ENCODE peak calls at places on chromosome 14, in four cellular contexts. H, R, A and D are unnamed samples.

GRCh38 chr14:72599579-72600470 is 294.1 kb downstream of the DPF3 start:
- DNase-seq in H (no peak), R (no peak), A (no peak), D (no peak)

GRCh38 chr14:51396222-51396815 is 156.3 kb downstream of the TMX1 start:
- DNase-seq in H (peak; percentile 38), R (peak; percentile 63), A (peak; percentile 99), D (no peak)

GRCh38 chr14:22497671-22498093 is 91.3 kb downstream of the DAD1 start:
- DNase-seq in H (no peak), R (no peak), A (no peak), D (no peak)

GRCh38 chr14:79820866-79821535 is 390.3 kb downstream of the DIO2 start:
- DNase-seq in H (no peak), R (no peak), A (no peak), D (no peak)

GRCh38 chr14:34228663-34229001 is 233.4 kb downstream of the SPTSSA start:
- DNase-seq in H (no peak), R (no peak), A (no peak), D (no peak)

GRCh38 chr14:77151245-77151644 is 9.7 kb upstream of the ZDHHC22 start:
- DNase-seq in H (no peak), R (no peak), A (no peak), D (no peak)

GRCh38 chr14:98177551-98177950 is 1094.4 kb downstream of the BCL11B start:
- DNase-seq in H (no peak), R (no peak), A (no peak), D (no peak)

GRCh38 chr14:88490168-88490567 is 64.6 kb downstream of the PTPN21 start:
- DNase-seq in H (no peak), R (no peak), A (no peak), D (no peak)

GRCh38 chr14:101367421-101368261 is 193.7 kb upstream of the DIO3 start:
- DNase-seq in H (no peak), R (peak; percentile 15), A (no peak), D (no peak)

GRCh38 chr14:91138511-91139359 is 24.9 kb downstream of the DGLUCY start:
- DNase-seq in H (no peak), R (no peak), A (no peak), D (no peak)

GRCh38 chr14:22945642-22946041 is 11.2 kb downstream of the HAUS4 start:
- DNase-seq in H (no peak), R (no peak), A (no peak), D (no peak)

GRCh38 chr14:53001787-53002378 is 51.0 kb upstream of the FERMT2 start:
- DNase-seq in H (no peak), R (no peak), A (no peak), D (no peak)

GRCh38 chr14:31933716-31934115 is 143.4 kb upstream of the ARHGAP5 start:
- DNase-seq in H (no peak), R (no peak), A (peak; percentile 38), D (no peak)

GRCh38 chr14:101127239-101127638 is 223.7 kb upstream of the RTL1 start:
- DNase-seq in H (no peak), R (no peak), A (no peak), D (no peak)

GRCh38 chr14:65846469-65846868 is 433.9 kb downstream of the FUT8 start:
- DNase-seq in H (no peak), R (no peak), A (no peak), D (no peak)

GRCh38 chr14:102394717-102395378 is 32.1 kb downstream of the TECPR2 start:
- DNase-seq in H (no peak), R (no peak), A (no peak), D (no peak)

GRCh38 chr14:91135039-91135438 is 21.2 kb downstream of the DGLUCY start:
- DNase-seq in H (no peak), R (no peak), A (no peak), D (no peak)

GRCh38 chr14:101499513-101499912 is 61.8 kb upstream of the DIO3 start:
- DNase-seq in H (no peak), R (peak; percentile 13), A (no peak), D (no peak)

GRCh38 chr14:79708991-79709390 is 502.3 kb downstream of the DIO2 start:
- DNase-seq in H (no peak), R (no peak), A (peak; percentile 52), D (no peak)

GRCh38 chr14:26163761-26164160 is 434.1 kb downstream of the NOVA1 start:
- DNase-seq in H (no peak), R (no peak), A (peak; percentile 39), D (no peak)

GRCh38 chr14:69260246-69260978 is 454 bp downstream of the GALNT16 start:
- DNase-seq in H (no peak), R (no peak), A (peak; percentile 32), D (peak; percentile 36)

DNA sequence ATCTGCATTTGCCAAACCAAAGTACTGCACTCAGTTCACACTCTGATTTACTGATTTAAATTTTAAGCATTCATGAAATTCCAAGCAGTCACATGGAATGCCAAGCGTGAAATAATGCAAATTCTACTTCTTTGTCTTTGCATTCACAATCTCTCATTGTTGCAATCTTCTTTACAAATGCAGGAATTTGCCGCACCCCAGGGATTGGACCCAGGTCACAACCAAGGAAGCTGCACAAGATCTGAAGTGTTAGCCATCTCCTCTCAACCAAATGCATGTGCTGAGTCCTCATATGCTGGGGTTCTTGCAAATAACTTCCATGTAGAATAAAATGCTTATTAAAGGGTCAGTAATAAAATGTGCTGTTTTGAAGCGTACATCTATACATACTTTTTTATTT is 72.0 kb downstream of the TUNAR start:
- DNase-seq in H (no peak), R (no peak), A (peak; percentile 12), D (no peak)
- H3K27ac ChIP-seq in H (no peak overlapping the region), R (no peak overlapping the region), A (no peak overlapping the region), D (no peak overlapping the region)

GRCh38 chr14:104136472-104137296 is 1.7 kb upstream of the KIF26A start:
- DNase-seq in H (peak; percentile 8), R (no peak), A (no peak), D (peak; percentile 27)

GRCh38 chr14:104138891-104139459 is 588 bp downstream of the KIF26A start:
- DNase-seq in H (peak; percentile 10), R (no peak), A (no peak), D (peak; percentile 67)

GRCh38 chr14:104137297-104138097 is 890 bp upstream of the KIF26A start:
- DNase-seq in H (peak; percentile 37), R (peak; percentile 40), A (peak; percentile 6), D (peak; percentile 90)

GRCh38 chr14:104139460-104140212 is 1.2 kb downstream of the KIF26A start:
- DNase-seq in H (peak; percentile 9), R (no peak), A (no peak), D (peak; percentile 18)

DNA sequence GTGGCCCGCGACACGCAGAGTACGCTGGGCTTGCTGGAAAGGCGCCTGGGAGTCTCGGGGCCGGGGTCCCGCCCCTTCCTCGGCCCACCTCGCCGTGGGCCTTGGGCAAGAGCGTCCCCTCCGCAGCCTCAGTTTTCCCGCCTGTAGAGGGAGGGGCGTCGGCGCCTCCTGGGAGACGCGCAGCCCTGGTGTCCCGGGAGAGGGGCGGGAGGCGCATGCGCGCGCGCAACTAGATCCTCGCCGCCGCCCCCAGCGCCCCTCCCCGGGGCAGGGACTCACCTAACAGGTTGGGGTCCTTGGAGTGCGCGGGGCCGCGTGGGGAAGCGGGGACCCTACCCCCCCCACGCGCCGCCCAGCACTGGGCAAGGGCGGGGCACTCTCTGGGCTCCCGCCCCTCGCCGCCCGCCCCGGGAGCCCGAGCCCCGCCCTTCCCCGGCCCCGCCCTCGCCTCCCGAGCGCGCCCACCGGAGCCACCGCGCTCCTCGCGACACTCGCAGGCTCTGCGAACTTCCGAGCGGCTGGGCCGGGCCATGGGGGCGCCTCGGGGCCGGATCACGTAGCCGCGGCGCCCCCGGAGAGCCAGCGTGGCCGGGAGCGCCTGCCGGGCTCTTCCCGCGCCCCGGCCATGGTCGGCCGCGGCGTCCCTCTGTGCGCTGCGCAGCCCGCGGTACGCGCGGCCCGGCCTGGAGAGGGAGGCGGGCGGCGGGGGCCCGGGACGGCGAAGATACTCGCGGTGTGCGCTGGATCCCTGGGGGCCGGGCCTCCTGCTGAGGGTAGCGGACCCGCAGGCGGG is at the start of gene KIF26A:
- DNase-seq in H (peak; percentile 28), R (no peak), A (no peak), D (peak; percentile 82)
- H3K27me3 ChIP-seq in H (no peaks in the 10 kb centered on the region), R (no peaks in the 10 kb centered on the region), A (peaks cover 15% of the 10 kb centered on the region), D (no peaks in the 10 kb centered on the region)

DNA sequence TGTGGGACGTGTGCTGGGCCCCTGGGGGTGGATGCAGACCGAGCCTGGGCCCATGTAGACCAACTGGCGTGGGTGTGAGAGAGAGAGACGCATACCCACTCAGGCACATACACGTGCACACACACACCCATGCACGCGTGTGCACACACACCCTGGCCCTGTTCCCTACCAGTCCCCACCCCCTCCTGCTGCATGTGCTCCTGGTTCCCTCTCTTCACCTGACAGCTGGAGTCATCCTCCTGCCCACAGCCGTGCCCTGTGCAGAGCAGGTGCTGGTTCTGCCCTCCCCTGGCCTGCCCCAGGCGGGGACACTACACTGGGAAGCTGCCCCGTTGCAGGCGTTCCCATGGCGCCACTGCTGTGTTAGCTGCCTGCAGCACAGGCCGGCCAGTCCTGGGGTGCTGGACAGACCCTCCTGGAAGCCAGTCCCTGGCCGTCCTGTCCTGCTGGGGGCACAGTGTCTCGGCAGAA is 18.5 kb downstream of the PACS2 start:
- DNase-seq in H (no peak), R (no peak), A (no peak), D (no peak)
- H3K4me3 ChIP-seq in H (no peak overlapping the region), R (no peak overlapping the region), A (no peak overlapping the region), D (no peak overlapping the region)

GRCh38 chr14:50082308-50082742 is 34.0 kb downstream of the VCPKMT start:
- DNase-seq in H (no peak), R (no peak), A (no peak), D (no peak)
- H3K27ac ChIP-seq in H (no peak overlapping the region), R (peak overlapping the region; percentile 57), A (no peak overlapping the region), D (no peak overlapping the region)

DNA sequence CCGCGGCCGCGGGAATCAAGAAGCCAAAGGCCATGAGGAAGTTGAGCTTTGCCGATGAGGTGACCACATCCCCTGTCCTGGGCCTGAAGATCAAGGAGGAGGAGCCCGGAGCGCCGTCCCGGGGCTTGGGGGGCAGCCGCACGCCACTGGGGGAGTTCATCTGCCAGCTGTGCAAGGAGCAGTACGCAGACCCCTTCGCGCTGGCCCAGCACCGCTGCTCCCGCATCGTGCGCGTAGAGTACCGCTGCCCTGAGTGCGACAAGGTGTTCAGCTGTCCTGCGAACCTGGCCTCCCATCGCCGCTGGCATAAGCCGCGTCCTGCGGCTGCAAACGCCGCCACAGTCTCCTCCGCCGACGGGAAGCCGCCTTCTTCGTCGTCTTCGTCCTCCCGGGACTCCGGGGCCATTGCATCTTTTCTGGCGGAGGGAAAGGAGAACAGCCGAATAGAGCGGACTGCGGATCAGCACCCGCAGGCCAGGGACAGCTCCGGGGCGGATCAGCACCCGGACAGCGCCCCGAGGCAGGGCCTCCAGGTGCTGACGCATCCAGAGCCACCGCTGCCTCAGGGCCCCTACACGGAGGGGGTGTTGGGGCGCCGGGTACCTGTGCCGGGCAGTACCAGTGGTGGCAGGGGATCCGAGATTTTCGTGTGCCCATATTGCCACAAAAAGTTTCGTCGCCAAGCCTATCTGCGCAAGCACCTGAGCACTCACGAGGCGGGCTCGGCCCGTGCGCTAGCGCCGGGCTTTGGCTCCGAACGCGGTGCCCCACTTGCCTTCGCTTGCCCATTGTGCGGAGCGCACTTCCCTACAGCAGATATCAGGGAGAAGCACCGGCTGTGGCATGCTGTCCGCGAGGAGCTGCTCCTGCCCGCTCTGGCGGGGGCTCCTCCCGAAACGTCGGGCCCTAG is 1.2 kb downstream of the INSM2 start:
- DNase-seq in H (peak; percentile 31), R (peak; percentile 53), A (peak; percentile 61), D (peak; percentile 51)
- H3K27me3 ChIP-seq in H (peaks cover 4% of the 10 kb centered on the region), R (peaks cover 22% of the 10 kb centered on the region), A (peaks cover 31% of the 10 kb centered on the region), D (peaks cover 2% of the 10 kb centered on the region)